ENCODE peak calls at places on chromosomes 1 and 21, in four cellular contexts. N is SK-N-SH, P is GM12878, D is K562. J is an unnamed sample.

GRCh38 chr1:93081716-93082115 is 2.6 kb downstream of the MTF2 start:
- DNase-seq in N (no peak), P (no peak), D (no peak), J (no peak)

GRCh38 chr1:151545542-151545941 is 5.4 kb downstream of the TUFT1 start:
- DNase-seq in N (no peak), P (no peak), D (no peak), J (no peak)

GRCh38 chr1:26734501-26735058 is 38.8 kb downstream of the ARID1A start:
- DNase-seq in N (no peak), P (no peak), D (no peak), J (no peak)

GRCh38 chr21:46549650-46550049 is 55.2 kb downstream of the S100B start:
- DNase-seq in N (no peak), P (no peak), D (no peak), J (no peak)

GRCh38 chr1:150836129-150836773 is 28.2 kb upstream of the CTSK start:
- DNase-seq in N (no peak), P (peak), D (no peak), J (no peak)

GRCh38 chr1:235883261-235883927 is 16.7 kb upstream of the LYST start:
- DNase-seq in N (peak), P (peak), D (no peak), J (no peak)

GRCh38 chr1:224499204-224499603 is 64.6 kb upstream of the WDR26 start:
- DNase-seq in N (no peak), P (no peak), D (peak), J (no peak)

GRCh38 chr1:117095237-117095636 is 26.3 kb downstream of the TRIM45 start:
- DNase-seq in N (no peak), P (no peak), D (no peak), J (no peak)

GRCh38 chr1:90728656-90729257 is 11.7 kb upstream of the BARHL2 start:
- DNase-seq in N (no peak), P (no peak), D (no peak), J (no peak)

GRCh38 chr21:44444286-44444931 is 10.9 kb upstream of the LRRC3 start:
- DNase-seq in N (no peak), P (no peak), D (peak), J (peak)

GRCh38 chr1:235878082-235878781 is 11.5 kb upstream of the LYST start:
- DNase-seq in N (no peak), P (no peak), D (no peak), J (no peak)

GRCh38 chr1:213125686-213126085 is 74.6 kb downstream of the RPS6KC1 start:
- DNase-seq in N (no peak), P (no peak), D (no peak), J (no peak)

GRCh38 chr1:15180189-15180588 is 26.6 kb downstream of the TMEM51 start:
- DNase-seq in N (peak), P (no peak), D (no peak), J (no peak)

GRCh38 chr1:1212780-1213152 is 1.2 kb downstream of the TNFRSF4 start:
- DNase-seq in N (peak), P (no peak), D (no peak), J (no peak)

GRCh38 chr1:231338270-231339128 is at the start of gene SPRTN:
- DNase-seq in N (peak), P (no peak), D (peak), J (no peak)

GRCh38 chr1:2152914-2153313 is 41.7 kb downstream of the FAAP20 start:
- DNase-seq in N (no peak), P (no peak), D (no peak), J (no peak)

GRCh38 chr21:38802050-38803026 is 3.4 kb upstream of the ETS2 start:
- DNase-seq in N (no peak), P (no peak), D (no peak), J (peak)

GRCh38 chr1:157418659-157419058 is 133.7 kb downstream of the FCRL5 start:
- DNase-seq in N (no peak), P (no peak), D (no peak), J (no peak)

GRCh38 chr1:158285756-158286241 is 3.9 kb upstream of the CD1C start:
- DNase-seq in N (no peak), P (peak), D (no peak), J (no peak)

GRCh38 chr1:118360817-118361216 is 175.8 kb upstream of the SPAG17 start:
- DNase-seq in N (no peak), P (no peak), D (no peak), J (no peak)

GRCh38 chr1:55192093-55192492 is 23.1 kb downstream of the USP24 start:
- DNase-seq in N (no peak), P (no peak), D (peak), J (no peak)

GRCh38 chr1:153347856-153348255 is 785 bp downstream of the PGLYRP4 start:
- DNase-seq in N (no peak), P (no peak), D (no peak), J (no peak)

GRCh38 chr1:41739061-41739955 is 179.4 kb downstream of the HIVEP3 start:
- DNase-seq in N (no peak), P (peak), D (no peak), J (no peak)

GRCh38 chr1:154607084-154607747 is 770 bp downstream of the ADAR start:
- DNase-seq in N (peak), P (no peak), D (no peak), J (peak)

GRCh38 chr1:178810585-178810984 is 60.3 kb downstream of the ANGPTL1 start:
- DNase-seq in N (no peak), P (no peak), D (no peak), J (no peak)

GRCh38 chr1:204920967-204921366 is 50.3 kb downstream of the NFASC start:
- DNase-seq in N (no peak), P (no peak), D (no peak), J (no peak)

GRCh38 chr1:186304982-186305949 is 69.8 kb downstream of the TPR start:
- DNase-seq in N (peak), P (no peak), D (peak), J (peak)

GRCh38 chr1:65958561-65959350 is 166.1 kb downstream of the PDE4B start:
- DNase-seq in N (peak), P (peak), D (peak), J (peak)

DNA sequence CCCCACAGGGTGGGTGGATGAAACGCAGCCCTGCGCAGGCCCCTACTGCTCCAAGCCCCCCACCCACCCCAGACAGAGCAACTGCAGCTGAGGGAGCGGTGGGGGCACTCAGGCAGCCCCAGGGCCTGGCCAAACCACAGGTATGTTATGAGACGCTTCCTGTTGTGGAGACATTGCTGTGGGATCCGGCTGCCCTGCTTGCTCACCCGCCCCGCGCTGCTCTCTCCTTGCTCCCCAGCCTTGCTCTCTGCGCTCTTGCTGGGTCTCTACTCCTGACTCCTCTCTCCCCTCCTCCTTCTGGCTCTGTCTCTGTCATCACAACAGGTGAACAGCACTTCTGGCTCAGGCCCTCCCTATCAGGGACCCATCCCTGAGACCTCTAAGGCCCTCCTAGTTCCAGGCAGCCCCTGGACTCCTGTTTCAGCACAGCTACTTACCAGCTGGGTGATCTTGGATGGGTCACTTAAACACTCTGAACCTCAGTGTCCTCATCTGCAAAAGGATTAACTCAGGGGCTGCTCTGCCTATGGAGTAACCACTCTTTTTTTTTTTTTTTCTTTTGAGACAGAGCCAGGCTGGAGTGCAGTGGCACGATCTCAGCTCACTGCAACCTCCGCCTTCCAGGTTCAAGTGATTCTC is 15.9 kb downstream of the COL8A2 start:
- DNase-seq in N (no peak), P (no peak), D (no peak), J (no peak)
- H3K4me3 ChIP-seq in N (no peak), P (no peak), D (no peak), J (no peak)

GRCh38 chr21:34243562-34243961 is 120.2 kb upstream of the KCNE2 start:
- DNase-seq in N (peak), P (no peak), D (no peak), J (peak)
- TF ChIP-seq NFIC in N (no peak), P (no peak), D (no peak), J (no peak)

GRCh38 chr1:195768936-195769335 is 839.3 kb downstream of the KCNT2 start:
- DNase-seq in N (no peak), P (no peak), D (no peak), J (no peak)
- H3K4me3 ChIP-seq in N (no peak), P (no peak), D (no peak), J (no peak)

DNA sequence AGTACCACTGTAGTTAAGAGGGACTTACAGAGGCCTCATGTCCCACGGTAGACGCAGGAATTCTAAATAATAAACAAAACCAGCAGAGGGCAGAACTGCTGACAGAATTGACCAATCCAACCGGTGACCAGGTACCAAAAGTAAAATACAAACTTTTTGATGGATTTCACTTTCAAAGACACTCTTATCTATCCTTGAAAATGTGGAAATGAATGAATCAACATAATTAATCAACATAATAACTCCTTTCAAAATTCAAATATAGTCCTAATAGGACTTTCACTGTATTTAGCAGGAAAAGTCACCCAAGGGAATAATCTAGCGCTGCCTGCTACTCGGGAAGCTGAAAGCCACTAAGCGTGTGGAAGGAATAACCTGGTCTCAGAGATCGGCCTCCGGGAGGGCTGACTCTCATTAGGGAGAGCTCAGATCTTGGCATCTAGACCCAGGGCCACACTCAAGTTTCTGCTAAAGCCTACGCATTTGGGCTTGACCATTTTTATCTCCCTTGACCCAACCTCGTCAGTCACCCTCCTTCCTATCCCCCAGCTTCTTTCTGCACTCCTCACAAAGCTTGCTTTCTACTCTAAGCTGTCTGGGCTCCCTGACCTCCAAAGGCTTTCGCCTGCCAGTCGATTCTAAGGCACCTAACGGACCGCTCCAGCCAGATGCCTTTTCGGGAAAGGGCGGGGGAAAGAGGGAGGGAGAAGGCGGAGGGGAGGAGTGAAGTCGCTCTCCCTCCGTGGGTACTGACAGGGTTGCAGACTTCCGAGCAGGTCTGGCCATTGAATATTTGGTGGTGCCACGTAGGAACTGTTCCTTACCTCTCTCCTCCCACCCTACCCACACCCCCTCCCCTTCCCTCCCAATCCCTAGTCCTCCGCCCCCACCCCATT is 1.6 kb downstream of the COL11A1 start:
- DNase-seq in N (peak), P (no peak), D (no peak), J (peak)
- TF ChIP-seq NFIC in N (no peak), P (no peak), D (no peak), J (no peak)

DNA sequence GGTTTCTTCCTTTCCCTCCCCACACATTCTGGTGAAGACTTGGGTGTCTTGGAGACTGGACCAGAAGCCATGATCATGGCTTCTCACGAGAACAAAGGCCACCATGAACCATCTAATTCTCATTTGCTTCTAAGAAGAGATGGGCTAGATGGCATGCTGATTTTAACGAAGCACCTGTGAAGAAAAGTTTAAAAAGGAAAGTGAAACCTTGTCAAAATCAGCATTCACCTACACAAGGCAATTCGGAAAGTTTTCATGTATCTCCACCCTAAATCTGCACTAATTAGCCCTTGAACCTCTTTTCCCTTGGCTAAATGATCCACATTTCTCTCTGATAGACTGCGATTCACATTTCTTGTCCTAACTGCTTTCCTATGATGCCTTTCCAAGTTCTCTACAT is 114.3 kb upstream of the RAVER2 start:
- DNase-seq in N (no peak), P (no peak), D (no peak), J (no peak)
- H3K4me3 ChIP-seq in N (no peak), P (no peak), D (no peak), J (no peak)

GRCh38 chr1:237269938-237270337 is 228.0 kb downstream of the RYR2 start:
- DNase-seq in N (no peak), P (no peak), D (no peak), J (no peak)

GRCh38 chr1:237267743-237268142 is 225.8 kb downstream of the RYR2 start:
- DNase-seq in N (no peak), P (no peak), D (no peak), J (no peak)

GRCh38 chr1:237270338-237270737 is 228.4 kb downstream of the RYR2 start:
- DNase-seq in N (no peak), P (no peak), D (no peak), J (no peak)
- TF ChIP-seq NFIC in N (no peak), P (no peak), D (no peak), J (no peak)

GRCh38 chr1:95734560-95734959 is 500.6 kb downstream of the RWDD3 start:
- DNase-seq in N (no peak), P (no peak), D (no peak), J (no peak)
- H3K4me3 ChIP-seq in N (no peak), P (no peak), D (no peak), J (no peak)

GRCh38 chr1:223454959-223455358 is 61.7 kb downstream of the CCDC185 start:
- DNase-seq in N (no peak), P (no peak), D (no peak), J (no peak)

GRCh38 chr1:223460566-223461189 is 67.5 kb downstream of the CCDC185 start:
- DNase-seq in N (no peak), P (no peak), D (no peak), J (no peak)

GRCh38 chr1:223456747-223457146 is 63.5 kb downstream of the CCDC185 start:
- DNase-seq in N (no peak), P (no peak), D (no peak), J (no peak)

GRCh38 chr1:223455470-223455869 is 62.3 kb downstream of the CCDC185 start:
- DNase-seq in N (no peak), P (no peak), D (no peak), J (no peak)
- TF ChIP-seq NFIC in N (no peak), P (no peak), D (no peak), J (no peak)

GRCh38 chr1:39635205-39635870 is 4.1 kb downstream of the HEYL start:
- DNase-seq in N (no peak), P (no peak), D (no peak), J (no peak)

GRCh38 chr1:39631361-39632331 is 7.8 kb downstream of the HEYL start:
- DNase-seq in N (peak), P (no peak), D (peak), J (no peak)

GRCh38 chr1:39635871-39636210 is 3.6 kb downstream of the HEYL start:
- DNase-seq in N (no peak), P (no peak), D (no peak), J (no peak)

GRCh38 chr1:39633422-39633821 is 6.0 kb downstream of the HEYL start:
- DNase-seq in N (no peak), P (no peak), D (no peak), J (no peak)

GRCh38 chr1:39632491-39633417 is 6.7 kb downstream of the HEYL start:
- DNase-seq in N (no peak), P (no peak), D (peak), J (no peak)
- H3K4me3 ChIP-seq in N (no peak), P (no peak), D (no peak), J (peak)

DNA sequence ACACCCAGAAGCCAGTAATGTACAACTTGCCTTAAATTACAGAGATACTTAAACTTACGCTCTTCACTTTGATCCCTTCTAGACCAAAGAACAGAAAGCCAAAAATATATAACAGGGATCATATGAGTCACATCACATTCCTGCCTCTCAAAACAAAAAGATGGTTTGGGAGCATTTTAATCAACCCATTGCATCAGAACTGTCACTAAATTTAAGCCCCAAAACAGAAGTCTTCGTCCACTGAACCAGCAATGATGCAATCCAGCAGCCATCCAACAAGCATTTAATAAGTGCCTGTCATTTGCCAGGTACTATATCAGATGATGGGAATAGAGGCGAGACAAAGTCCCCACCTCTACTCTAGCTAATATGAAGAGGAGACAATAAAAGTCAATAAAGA is 42.7 kb upstream of the GLIS1 start:
- DNase-seq in N (no peak), P (no peak), D (no peak), J (no peak)
- TF ChIP-seq NFIC in N (no peak), P (no peak), D (no peak), J (no peak)